ENCODE peak calls at places on chromosomes 13 and 19, in seven cellular contexts. One of them, this sample, is unnamed.

GRCh38 chr19:45790942-45791341 is 1.7 kb downstream of the DMWD start:
- DNase-seq in GM12865: peak
- DNase-seq in lower leg skin: no peak
- DNase-seq in fibroblast of mammary gland: no peak
- DNase-seq in fibroblast of lung: no peak
- DNase-seq in choroid plexus epithelial cell: no peak
- DNase-seq in thoracic aorta: no peak
- DNase-seq in this sample: no peak

GRCh38 chr19:18603958-18604819 is 2.4 kb downstream of the CRLF1 start:
- DNase-seq in GM12865: no peak
- DNase-seq in lower leg skin: no peak
- DNase-seq in fibroblast of mammary gland: no peak
- DNase-seq in fibroblast of lung: no peak
- DNase-seq in choroid plexus epithelial cell: no peak
- DNase-seq in thoracic aorta: no peak
- DNase-seq in this sample: no peak

GRCh38 chr19:13521066-13521465 is 14.8 kb upstream of the CACNA1A start:
- DNase-seq in GM12865: no peak
- DNase-seq in lower leg skin: no peak
- DNase-seq in fibroblast of mammary gland: no peak
- DNase-seq in fibroblast of lung: no peak
- DNase-seq in choroid plexus epithelial cell: no peak
- DNase-seq in thoracic aorta: no peak
- DNase-seq in this sample: no peak

GRCh38 chr13:42574435-42575311 is 721 bp downstream of the TNFSF11 start:
- DNase-seq in GM12865: peak
- DNase-seq in lower leg skin: no peak
- DNase-seq in fibroblast of mammary gland: no peak
- DNase-seq in fibroblast of lung: no peak
- DNase-seq in choroid plexus epithelial cell: peak
- DNase-seq in thoracic aorta: no peak
- DNase-seq in this sample: peak

GRCh38 chr19:5268801-5269200 is 71.8 kb downstream of the PTPRS start:
- DNase-seq in GM12865: no peak
- DNase-seq in lower leg skin: no peak
- DNase-seq in fibroblast of mammary gland: no peak
- DNase-seq in fibroblast of lung: no peak
- DNase-seq in choroid plexus epithelial cell: no peak
- DNase-seq in thoracic aorta: no peak
- DNase-seq in this sample: no peak

GRCh38 chr19:37466277-37466797 is 907 bp downstream of the ZNF569 start:
- DNase-seq in GM12865: no peak
- DNase-seq in lower leg skin: no peak
- DNase-seq in fibroblast of mammary gland: peak
- DNase-seq in fibroblast of lung: no peak
- DNase-seq in choroid plexus epithelial cell: no peak
- DNase-seq in thoracic aorta: no peak
- DNase-seq in this sample: no peak

GRCh38 chr13:24713022-24713421 is 32.8 kb downstream of the ATP12A start:
- DNase-seq in GM12865: no peak
- DNase-seq in lower leg skin: peak
- DNase-seq in fibroblast of mammary gland: no peak
- DNase-seq in fibroblast of lung: no peak
- DNase-seq in choroid plexus epithelial cell: no peak
- DNase-seq in thoracic aorta: no peak
- DNase-seq in this sample: no peak

GRCh38 chr19:36151144-36152051 is 849 bp downstream of the COX7A1 start:
- DNase-seq in GM12865: no peak
- DNase-seq in lower leg skin: peak
- DNase-seq in fibroblast of mammary gland: no peak
- DNase-seq in fibroblast of lung: peak
- DNase-seq in choroid plexus epithelial cell: peak
- DNase-seq in thoracic aorta: peak
- DNase-seq in this sample: no peak

GRCh38 chr19:54262066-54262465 is 5.0 kb upstream of the LILRB5 start:
- DNase-seq in GM12865: no peak
- DNase-seq in lower leg skin: peak
- DNase-seq in fibroblast of mammary gland: no peak
- DNase-seq in fibroblast of lung: no peak
- DNase-seq in choroid plexus epithelial cell: no peak
- DNase-seq in thoracic aorta: no peak
- DNase-seq in this sample: no peak

GRCh38 chr19:42092350-42092749 is 16.4 kb downstream of the ZNF574 start:
- DNase-seq in GM12865: peak
- DNase-seq in lower leg skin: no peak
- DNase-seq in fibroblast of mammary gland: no peak
- DNase-seq in fibroblast of lung: no peak
- DNase-seq in choroid plexus epithelial cell: no peak
- DNase-seq in thoracic aorta: no peak
- DNase-seq in this sample: peak

GRCh38 chr13:34294483-34295129 is 476.7 kb downstream of the RFC3 start:
- DNase-seq in GM12865: no peak
- DNase-seq in lower leg skin: no peak
- DNase-seq in fibroblast of mammary gland: no peak
- DNase-seq in fibroblast of lung: peak
- DNase-seq in choroid plexus epithelial cell: peak
- DNase-seq in thoracic aorta: no peak
- DNase-seq in this sample: peak

GRCh38 chr13:22047082-22047784 is 376.4 kb downstream of the FGF9 start:
- DNase-seq in GM12865: no peak
- DNase-seq in lower leg skin: no peak
- DNase-seq in fibroblast of mammary gland: no peak
- DNase-seq in fibroblast of lung: peak
- DNase-seq in choroid plexus epithelial cell: no peak
- DNase-seq in thoracic aorta: no peak
- DNase-seq in this sample: peak

GRCh38 chr19:43562698-43563241 is 12.6 kb downstream of the XRCC1 start:
- DNase-seq in GM12865: peak
- DNase-seq in lower leg skin: peak
- DNase-seq in fibroblast of mammary gland: peak
- DNase-seq in fibroblast of lung: peak
- DNase-seq in choroid plexus epithelial cell: peak
- DNase-seq in thoracic aorta: peak
- DNase-seq in this sample: peak

GRCh38 chr13:40406405-40407138 is 259.9 kb downstream of the FOXO1 start:
- DNase-seq in GM12865: no peak
- DNase-seq in lower leg skin: no peak
- DNase-seq in fibroblast of mammary gland: peak
- DNase-seq in fibroblast of lung: peak
- DNase-seq in choroid plexus epithelial cell: peak
- DNase-seq in thoracic aorta: no peak
- DNase-seq in this sample: peak

GRCh38 chr19:42468273-42468796 is 25.6 kb upstream of the CXCL17 start:
- DNase-seq in GM12865: no peak
- DNase-seq in lower leg skin: peak
- DNase-seq in fibroblast of mammary gland: peak
- DNase-seq in fibroblast of lung: peak
- DNase-seq in choroid plexus epithelial cell: peak
- DNase-seq in thoracic aorta: no peak
- DNase-seq in this sample: peak

GRCh38 chr19:15317392-15318011 is 14.8 kb downstream of the BRD4 start:
- DNase-seq in GM12865: no peak
- DNase-seq in lower leg skin: no peak
- DNase-seq in fibroblast of mammary gland: no peak
- DNase-seq in fibroblast of lung: peak
- DNase-seq in choroid plexus epithelial cell: peak
- DNase-seq in thoracic aorta: no peak
- DNase-seq in this sample: no peak

GRCh38 chr19:15320118-15320517 is 12.2 kb downstream of the BRD4 start:
- DNase-seq in GM12865: no peak
- DNase-seq in lower leg skin: no peak
- DNase-seq in fibroblast of mammary gland: peak
- DNase-seq in fibroblast of lung: peak
- DNase-seq in choroid plexus epithelial cell: peak
- DNase-seq in thoracic aorta: no peak
- DNase-seq in this sample: no peak

GRCh38 chr19:15315101-15315500 is 17.2 kb downstream of the BRD4 start:
- DNase-seq in GM12865: no peak
- DNase-seq in lower leg skin: no peak
- DNase-seq in fibroblast of mammary gland: no peak
- DNase-seq in fibroblast of lung: no peak
- DNase-seq in choroid plexus epithelial cell: no peak
- DNase-seq in thoracic aorta: no peak
- DNase-seq in this sample: peak

GRCh38 chr19:15316498-15316897 is 15.8 kb downstream of the BRD4 start:
- DNase-seq in GM12865: peak
- DNase-seq in lower leg skin: no peak
- DNase-seq in fibroblast of mammary gland: no peak
- DNase-seq in fibroblast of lung: no peak
- DNase-seq in choroid plexus epithelial cell: peak
- DNase-seq in thoracic aorta: no peak
- DNase-seq in this sample: no peak

DNA sequence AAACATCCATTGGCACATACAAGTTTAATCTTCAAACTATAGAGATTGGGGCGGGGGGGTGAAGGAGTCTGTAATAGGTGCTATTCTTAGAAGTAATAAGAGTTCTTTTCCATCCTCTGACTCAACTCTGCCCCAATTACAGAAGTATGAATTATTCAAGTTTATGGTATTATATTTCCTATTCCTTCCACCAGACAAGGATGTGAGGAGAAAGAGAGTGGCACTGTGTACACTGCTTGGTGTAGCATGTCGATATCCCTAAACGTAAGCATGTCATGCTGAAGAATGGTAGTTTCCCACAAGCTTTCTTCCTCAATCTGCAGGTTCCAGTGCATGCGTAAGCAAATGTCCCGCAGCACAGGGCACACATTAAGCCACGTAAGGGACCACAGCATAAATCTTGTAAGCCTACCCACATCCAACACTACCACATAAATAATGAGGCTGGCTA is 14.1 kb downstream of the BRD4 start:
- DNase-seq in GM12865: peak
- DNase-seq in lower leg skin: no peak
- DNase-seq in fibroblast of mammary gland: no peak
- DNase-seq in fibroblast of lung: peak
- DNase-seq in choroid plexus epithelial cell: no peak
- DNase-seq in thoracic aorta: no peak
- DNase-seq in this sample: no peak
- H3K4me3 ChIP-seq in GM12865: no peak
- H3K4me3 ChIP-seq in lower leg skin: no peak
- H3K4me3 ChIP-seq in fibroblast of mammary gland: no peak
- H3K4me3 ChIP-seq in fibroblast of lung: no peak
- H3K4me3 ChIP-seq in choroid plexus epithelial cell: no peak
- H3K4me3 ChIP-seq in thoracic aorta: peak
- H3K4me3 ChIP-seq in this sample: no peak

DNA sequence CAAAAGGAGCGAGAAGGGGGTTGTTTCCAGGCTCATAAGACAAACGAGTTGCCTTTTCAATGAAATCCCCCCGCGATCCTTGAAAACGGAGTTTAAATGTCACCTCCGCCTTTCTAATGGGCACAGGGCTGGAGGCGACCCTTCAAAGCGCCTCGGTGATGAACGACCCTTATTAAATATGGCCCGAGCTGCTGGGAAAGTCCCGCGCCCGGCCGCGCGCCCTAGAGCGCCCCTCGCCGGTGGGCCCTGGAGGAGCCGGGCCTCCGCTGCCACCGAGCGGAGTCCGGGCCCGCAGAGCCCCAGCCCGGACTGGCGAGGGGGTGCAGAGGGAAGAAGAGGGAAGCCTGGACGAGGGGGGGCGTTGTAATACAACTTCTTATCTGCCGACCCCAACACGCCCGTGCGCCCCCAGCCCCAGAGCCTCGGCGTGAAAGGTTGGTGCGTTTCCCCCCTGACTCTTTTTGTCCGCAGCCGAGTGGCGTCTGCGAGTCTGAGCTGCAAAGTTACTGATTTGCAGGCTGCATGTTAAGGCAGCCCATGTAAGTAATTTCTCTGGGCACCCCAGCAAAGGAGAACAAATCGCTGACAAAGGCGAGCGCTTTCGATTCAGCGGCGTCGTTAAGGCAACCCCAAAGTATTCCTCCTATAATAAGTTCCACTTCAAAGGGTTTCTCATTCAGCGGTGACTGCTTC is 11.9 kb downstream of the ZIC5 start:
- DNase-seq in GM12865: no peak
- DNase-seq in lower leg skin: no peak
- DNase-seq in fibroblast of mammary gland: no peak
- DNase-seq in fibroblast of lung: no peak
- DNase-seq in choroid plexus epithelial cell: peak
- DNase-seq in thoracic aorta: no peak
- DNase-seq in this sample: no peak
- TF ChIP-seq CTCF in GM12865: no peak
- TF ChIP-seq CTCF in lower leg skin: no peak
- TF ChIP-seq CTCF in fibroblast of mammary gland: no peak
- TF ChIP-seq CTCF in fibroblast of lung: no peak
- TF ChIP-seq CTCF in choroid plexus epithelial cell: no peak
- TF ChIP-seq CTCF in thoracic aorta: no peak
- TF ChIP-seq CTCF in this sample: no peak

DNA sequence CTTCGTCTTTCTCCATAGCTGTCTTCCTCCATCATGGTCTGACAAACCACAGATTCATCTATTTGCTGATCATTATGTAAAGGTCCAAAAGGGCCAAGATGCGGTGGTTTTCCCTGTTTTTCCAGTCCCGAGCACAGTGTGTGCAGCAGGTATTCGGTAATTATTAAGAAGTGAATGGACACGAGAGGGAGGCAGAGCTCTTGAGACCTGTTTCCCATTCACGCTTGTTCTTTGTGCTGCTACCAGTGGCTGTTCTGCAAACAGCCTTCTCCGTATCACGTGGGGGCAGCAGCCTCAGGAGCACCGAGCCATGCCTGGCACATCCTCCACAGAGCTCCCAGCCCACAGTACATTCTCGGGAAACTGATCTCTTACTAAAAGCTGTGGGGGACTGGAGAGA is 50.3 kb downstream of the CCDC70 start:
- DNase-seq in GM12865: no peak
- DNase-seq in lower leg skin: peak
- DNase-seq in fibroblast of mammary gland: no peak
- DNase-seq in fibroblast of lung: no peak
- DNase-seq in choroid plexus epithelial cell: peak
- DNase-seq in thoracic aorta: no peak
- DNase-seq in this sample: peak
- H3K4me3 ChIP-seq in GM12865: no peak
- H3K4me3 ChIP-seq in lower leg skin: no peak
- H3K4me3 ChIP-seq in fibroblast of mammary gland: no peak
- H3K4me3 ChIP-seq in fibroblast of lung: no peak
- H3K4me3 ChIP-seq in choroid plexus epithelial cell: no peak
- H3K4me3 ChIP-seq in thoracic aorta: no peak
- H3K4me3 ChIP-seq in this sample: no peak

DNA sequence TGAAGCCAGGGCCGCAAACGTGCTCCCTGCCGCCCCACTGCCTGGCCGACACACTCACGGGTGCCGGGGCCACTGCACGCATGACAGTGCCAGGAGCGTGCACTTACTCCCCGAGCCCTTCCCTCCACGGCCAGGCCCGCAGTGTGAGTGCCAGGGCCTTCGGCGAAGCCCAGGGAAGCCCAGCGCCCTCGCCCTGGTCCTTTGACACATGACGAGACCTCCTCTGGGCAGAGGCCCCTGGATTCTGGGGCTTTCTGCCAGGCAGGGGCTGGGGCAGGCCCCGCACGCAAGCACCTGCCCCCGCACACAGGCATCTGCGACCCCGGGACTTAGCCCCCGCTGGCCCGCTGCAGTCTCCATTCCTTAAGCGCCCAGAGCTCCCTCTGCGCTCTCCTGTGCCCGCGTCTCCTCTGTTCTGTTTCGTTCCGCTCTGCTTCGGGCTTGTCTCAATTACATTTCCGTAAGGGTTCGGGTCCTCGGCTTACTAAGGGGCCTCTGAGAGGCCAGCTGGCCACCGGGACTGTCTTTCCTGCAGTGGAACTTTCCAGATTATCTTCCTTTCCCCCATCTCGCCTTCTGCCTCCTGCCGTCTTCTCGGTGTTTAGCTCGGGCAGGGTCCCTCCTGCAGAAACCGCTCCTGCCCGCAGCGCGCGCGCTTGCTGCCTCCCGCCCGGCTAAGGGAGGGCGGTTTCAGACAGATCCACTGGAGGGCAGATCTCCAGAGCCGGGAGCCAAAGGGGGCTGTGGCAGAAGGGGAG is 98.8 kb downstream of the ING1 start:
- DNase-seq in GM12865: no peak
- DNase-seq in lower leg skin: peak
- DNase-seq in fibroblast of mammary gland: peak
- DNase-seq in fibroblast of lung: peak
- DNase-seq in choroid plexus epithelial cell: peak
- DNase-seq in thoracic aorta: no peak
- DNase-seq in this sample: peak
- TF ChIP-seq CTCF in GM12865: no peak
- TF ChIP-seq CTCF in lower leg skin: no peak
- TF ChIP-seq CTCF in fibroblast of mammary gland: peak
- TF ChIP-seq CTCF in fibroblast of lung: no peak
- TF ChIP-seq CTCF in choroid plexus epithelial cell: peak
- TF ChIP-seq CTCF in thoracic aorta: no peak
- TF ChIP-seq CTCF in this sample: no peak